ENCODE peak calls at places on chromosomes 12 and 14, in six cellular contexts. Z, K, P, T, E and F are unnamed samples.

GRCh38 chr12:12365931-12366431 is 9.1 kb downstream of the BORCS5 start:
- DNase-seq in Z (no peak), K (no peak), T (peak), E (no peak), P (peak), F (no peak)

GRCh38 chr14:53412819-53413664 is 259.9 kb upstream of the DDHD1 start:
- DNase-seq in T (peak), E (no peak), Z (no peak), P (peak), K (peak), F (peak)

GRCh38 chr12:1013618-1014489 is 22.8 kb downstream of the ERC1 start:
- DNase-seq in K (peak), E (no peak), T (peak), P (no peak), Z (peak), F (no peak)

GRCh38 chr12:21526053-21526452 is at the start of gene SPX:
- DNase-seq in T (peak), Z (no peak), K (no peak), E (no peak), P (peak), F (no peak)

GRCh38 chr14:85620937-85621336 is 91.0 kb downstream of the FLRT2 start:
- DNase-seq in K (no peak), E (no peak), P (no peak), Z (no peak), T (no peak), F (no peak)

GRCh38 chr14:76546426-76547221 is 170.7 kb downstream of the ESRRB start:
- DNase-seq in E (no peak), K (peak), T (peak), P (peak), Z (no peak), F (peak)

GRCh38 chr12:68896881-68897540 is 36.0 kb downstream of the CPM start:
- DNase-seq in K (no peak), T (peak), E (no peak), P (peak), Z (no peak), F (peak)

GRCh38 chr12:1879633-1880032 is 38.8 kb downstream of the CACNA2D4 start:
- DNase-seq in P (no peak), T (no peak), K (no peak), E (no peak), Z (no peak), F (no peak)

GRCh38 chr12:71392521-71393145 is 47.0 kb upstream of the LGR5 start:
- DNase-seq in E (no peak), Z (no peak), T (peak), P (peak), K (peak), F (peak)

GRCh38 chr14:79363291-79363690 is 848.0 kb downstream of the DIO2 start:
- DNase-seq in K (no peak), E (no peak), Z (no peak), P (no peak), T (no peak), F (no peak)

GRCh38 chr14:35818346-35819115 is 7.6 kb upstream of the BRMS1L start:
- DNase-seq in Z (no peak), P (peak), K (peak), E (no peak), T (peak), F (peak)

GRCh38 chr14:103260629-103261124 is 73.4 kb upstream of the EIF5 start:
- DNase-seq in T (peak), P (no peak), K (no peak), Z (peak), E (no peak), F (peak)

GRCh38 chr12:41983896-41984295 is 160.8 kb downstream of the GXYLT1 start:
- DNase-seq in T (no peak), E (no peak), K (no peak), Z (no peak), P (no peak), F (no peak)

GRCh38 chr14:100654814-100655795 is 67.9 kb upstream of the BEGAIN start:
- DNase-seq in E (peak), P (peak), Z (no peak), K (peak), T (no peak), F (peak)

GRCh38 chr12:76247992-76248391 is 100.2 kb downstream of the BBS10 start:
- DNase-seq in E (no peak), Z (no peak), P (no peak), T (no peak), K (no peak), F (no peak)

GRCh38 chr14:56118611-56119181 is 485 bp downstream of the PELI2 start:
- DNase-seq in P (no peak), K (peak), T (no peak), E (peak), Z (peak), F (no peak)

GRCh38 chr12:2489266-2489665 is 305.5 kb upstream of the FKBP4 start:
- DNase-seq in Z (no peak), E (no peak), T (no peak), K (peak), P (no peak), F (no peak)

GRCh38 chr14:67396381-67396965 is 15.5 kb downstream of the PLEK2 start:
- DNase-seq in K (no peak), E (no peak), T (no peak), P (no peak), Z (no peak), F (no peak)

GRCh38 chr14:77376380-77376770 is 519 bp downstream of the TMED8 start:
- DNase-seq in K (peak), E (no peak), Z (peak), T (no peak), P (peak), F (peak)

GRCh38 chr14:54564071-54564798 is 2.7 kb upstream of the SAMD4A start:
- DNase-seq in P (peak), E (no peak), K (no peak), T (peak), Z (no peak), F (peak)
- H3K4me3 ChIP-seq in P (peak), E (peak), K (peak), T (peak), Z (peak), F (no peak)

GRCh38 chr12:131122631-131123030 is 168.9 kb downstream of the ADGRD1 start:
- DNase-seq in P (no peak), T (no peak), E (no peak), K (no peak), Z (no peak), F (no peak)

GRCh38 chr12:131126662-131127173 is 173.0 kb downstream of the ADGRD1 start:
- DNase-seq in K (no peak), Z (no peak), T (no peak), P (no peak), E (no peak), F (no peak)

GRCh38 chr12:131121705-131122405 is 168.1 kb downstream of the ADGRD1 start:
- DNase-seq in E (no peak), P (no peak), Z (no peak), T (no peak), K (peak), F (no peak)

GRCh38 chr12:131124487-131125280 is 171.0 kb downstream of the ADGRD1 start:
- DNase-seq in P (no peak), E (no peak), T (no peak), Z (no peak), K (peak), F (no peak)

DNA sequence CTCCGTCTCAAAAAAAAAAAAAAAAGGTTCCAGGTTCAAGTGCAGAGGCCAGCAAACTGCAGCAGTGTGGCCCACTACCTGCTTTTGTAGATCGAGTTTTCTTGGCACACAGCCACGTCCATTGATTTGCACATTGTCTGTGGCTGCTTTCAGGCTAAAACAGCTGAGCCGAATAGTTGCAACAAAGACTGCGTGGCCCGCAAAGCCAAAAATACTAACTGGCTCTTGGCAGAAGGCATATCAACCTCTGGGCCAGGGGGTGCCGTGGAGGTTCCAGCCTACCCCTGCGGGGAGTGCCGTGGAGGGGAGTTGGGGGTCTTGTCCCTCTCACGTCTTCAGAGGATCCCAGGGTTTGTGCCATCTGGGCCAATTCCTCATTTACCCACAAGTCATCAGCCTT is 170.1 kb downstream of the ADGRD1 start:
- DNase-seq in K (no peak), E (no peak), T (no peak), P (no peak), Z (no peak), F (no peak)
- H3K4me3 ChIP-seq in K (no peak), E (no peak), T (no peak), P (no peak), Z (no peak), F (no peak)

DNA sequence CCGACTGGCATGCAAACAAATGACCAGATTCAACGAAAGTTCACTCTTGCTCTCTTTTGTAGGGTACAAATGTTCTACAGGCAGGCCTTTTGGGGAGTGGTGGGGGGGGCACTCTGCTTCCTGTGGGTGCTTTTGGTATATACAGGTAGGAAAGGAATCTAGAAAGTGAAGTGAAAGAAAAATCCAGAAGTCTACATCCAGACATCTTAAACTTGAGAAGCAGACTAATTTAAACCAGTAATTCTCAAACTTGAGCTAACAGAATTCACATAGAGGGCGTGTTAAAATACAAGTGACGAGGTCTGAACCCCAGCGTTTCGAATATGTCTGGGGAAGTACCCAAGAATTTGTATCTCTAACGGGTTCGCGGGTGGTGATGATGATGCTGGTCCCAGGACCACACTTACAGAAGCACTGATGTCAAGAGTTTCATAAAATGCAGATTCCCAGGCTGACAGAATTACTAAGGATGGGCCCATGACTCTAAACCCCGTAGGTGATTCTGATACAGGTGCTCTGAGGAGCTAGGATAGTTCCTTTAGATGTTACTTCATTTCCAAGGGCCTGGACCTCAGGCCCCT is 480 bp upstream of the GPR135 start:
- DNase-seq in P (peak), Z (no peak), T (no peak), K (no peak), E (no peak), F (no peak)
- H3K4me3 ChIP-seq in P (peak), Z (peak), T (peak), K (peak), E (peak), F (no peak)

GRCh38 chr14:88321692-88322504 is 1.2 kb downstream of the KCNK10 start:
- DNase-seq in P (no peak), K (peak), T (no peak), E (no peak), Z (no peak), F (no peak)
- H3K4me3 ChIP-seq in P (no peak), K (no peak), T (no peak), E (no peak), Z (no peak), F (no peak)

GRCh38 chr12:53624453-53624852 is 1.7 kb downstream of the ATF7 start:
- DNase-seq in T (peak), E (no peak), P (peak), Z (no peak), K (no peak), F (no peak)
- H3K4me3 ChIP-seq in T (peak), E (no peak), P (peak), Z (peak), K (no peak), F (peak)

GRCh38 chr14:54570047-54570446 is 3.1 kb downstream of the SAMD4A start:
- DNase-seq in E (no peak), Z (no peak), T (no peak), K (no peak), P (no peak), F (no peak)
- H3K4me3 ChIP-seq in E (no peak), Z (peak), T (peak), K (no peak), P (peak), F (no peak)

GRCh38 chr12:91178801-91179200 is 3.8 kb downstream of the DCN start:
- DNase-seq in E (no peak), Z (no peak), K (no peak), T (no peak), P (peak), F (no peak)
- H3K4me3 ChIP-seq in E (no peak), Z (no peak), K (no peak), T (peak), P (peak), F (no peak)